ENCODE peak calls at places on chromosomes 13 and 19, in seven cellular contexts. One of them, this sample, is unnamed.

GRCh38 chr13:78609464-78610205 is 6.3 kb upstream of the POU4F1 start:
- DNase-seq in iris pigment epithelial cell: no peak
- DNase-seq in stimulated activated CD4-positive, alpha-beta T cell treated with anti-CD3 and anti-CD28 coated beads, Interleukin-2, amount 100 ng/mL, for 48 hours: no peak
- DNase-seq in fibroblast of mammary gland: no peak
- DNase-seq in mucosa of gallbladder: no peak
- DNase-seq in lung microvascular endothelial cell: no peak
- DNase-seq in CD4-positive, alpha-beta T cell: no peak
- DNase-seq in this sample: no peak

GRCh38 chr13:41352935-41353801 is 42.1 kb downstream of the NAA16 start:
- DNase-seq in stimulated activated CD4-positive, alpha-beta T cell treated with anti-CD3 and anti-CD28 coated beads, Interleukin-2, amount 100 ng/mL, for 48 hours: peak; percentile 37
- DNase-seq in lung microvascular endothelial cell: peak; percentile 72
- DNase-seq in mucosa of gallbladder: peak; percentile 35
- DNase-seq in CD4-positive, alpha-beta T cell: peak; percentile 52
- DNase-seq in iris pigment epithelial cell: peak; percentile 58
- DNase-seq in fibroblast of mammary gland: peak; percentile 67
- DNase-seq in this sample: peak; percentile 83

GRCh38 chr13:57865600-57866294 is 234.2 kb downstream of the PCDH17 start:
- DNase-seq in mucosa of gallbladder: no peak
- DNase-seq in iris pigment epithelial cell: no peak
- DNase-seq in stimulated activated CD4-positive, alpha-beta T cell treated with anti-CD3 and anti-CD28 coated beads, Interleukin-2, amount 100 ng/mL, for 48 hours: no peak
- DNase-seq in lung microvascular endothelial cell: no peak
- DNase-seq in fibroblast of mammary gland: no peak
- DNase-seq in CD4-positive, alpha-beta T cell: no peak
- DNase-seq in this sample: no peak

GRCh38 chr19:49855676-49856573 is 5.0 kb downstream of the PTOV1 start:
- DNase-seq in iris pigment epithelial cell: no peak
- DNase-seq in fibroblast of mammary gland: no peak
- DNase-seq in CD4-positive, alpha-beta T cell: no peak
- DNase-seq in lung microvascular endothelial cell: no peak
- DNase-seq in mucosa of gallbladder: no peak
- DNase-seq in stimulated activated CD4-positive, alpha-beta T cell treated with anti-CD3 and anti-CD28 coated beads, Interleukin-2, amount 100 ng/mL, for 48 hours: no peak
- DNase-seq in this sample: no peak

GRCh38 chr13:92727118-92727517 is 499.5 kb upstream of the GPC6 start:
- DNase-seq in stimulated activated CD4-positive, alpha-beta T cell treated with anti-CD3 and anti-CD28 coated beads, Interleukin-2, amount 100 ng/mL, for 48 hours: no peak
- DNase-seq in fibroblast of mammary gland: peak; percentile 5
- DNase-seq in mucosa of gallbladder: no peak
- DNase-seq in iris pigment epithelial cell: no peak
- DNase-seq in lung microvascular endothelial cell: no peak
- DNase-seq in CD4-positive, alpha-beta T cell: no peak
- DNase-seq in this sample: peak; percentile 59

GRCh38 chr13:20407759-20408158 is 117.9 kb downstream of the CRYL1 start:
- DNase-seq in fibroblast of mammary gland: no peak
- DNase-seq in iris pigment epithelial cell: no peak
- DNase-seq in CD4-positive, alpha-beta T cell: no peak
- DNase-seq in mucosa of gallbladder: no peak
- DNase-seq in stimulated activated CD4-positive, alpha-beta T cell treated with anti-CD3 and anti-CD28 coated beads, Interleukin-2, amount 100 ng/mL, for 48 hours: no peak
- DNase-seq in lung microvascular endothelial cell: no peak
- DNase-seq in this sample: no peak

GRCh38 chr13:46486270-46486669 is 66.7 kb upstream of the LRCH1 start:
- DNase-seq in stimulated activated CD4-positive, alpha-beta T cell treated with anti-CD3 and anti-CD28 coated beads, Interleukin-2, amount 100 ng/mL, for 48 hours: no peak
- DNase-seq in iris pigment epithelial cell: no peak
- DNase-seq in lung microvascular endothelial cell: no peak
- DNase-seq in mucosa of gallbladder: no peak
- DNase-seq in CD4-positive, alpha-beta T cell: no peak
- DNase-seq in fibroblast of mammary gland: peak; percentile 55
- DNase-seq in this sample: no peak

GRCh38 chr19:10009269-10009665 is 1.0 kb downstream of the COL5A3 start:
- DNase-seq in fibroblast of mammary gland: peak; percentile 90
- DNase-seq in stimulated activated CD4-positive, alpha-beta T cell treated with anti-CD3 and anti-CD28 coated beads, Interleukin-2, amount 100 ng/mL, for 48 hours: peak; percentile 32
- DNase-seq in iris pigment epithelial cell: peak; percentile 41
- DNase-seq in CD4-positive, alpha-beta T cell: peak; percentile 17
- DNase-seq in lung microvascular endothelial cell: peak; percentile 14
- DNase-seq in mucosa of gallbladder: peak; percentile 33
- DNase-seq in this sample: peak; percentile 90

GRCh38 chr13:76250211-76250610 is 614.1 kb downstream of the LMO7 start:
- DNase-seq in lung microvascular endothelial cell: no peak
- DNase-seq in iris pigment epithelial cell: no peak
- DNase-seq in fibroblast of mammary gland: no peak
- DNase-seq in CD4-positive, alpha-beta T cell: no peak
- DNase-seq in mucosa of gallbladder: no peak
- DNase-seq in stimulated activated CD4-positive, alpha-beta T cell treated with anti-CD3 and anti-CD28 coated beads, Interleukin-2, amount 100 ng/mL, for 48 hours: no peak
- DNase-seq in this sample: no peak

GRCh38 chr19:7833225-7834156 is 3.5 kb downstream of the EVI5L start:
- DNase-seq in fibroblast of mammary gland: peak; percentile 89
- DNase-seq in CD4-positive, alpha-beta T cell: no peak
- DNase-seq in lung microvascular endothelial cell: no peak
- DNase-seq in stimulated activated CD4-positive, alpha-beta T cell treated with anti-CD3 and anti-CD28 coated beads, Interleukin-2, amount 100 ng/mL, for 48 hours: no peak
- DNase-seq in mucosa of gallbladder: peak; percentile 83
- DNase-seq in iris pigment epithelial cell: peak; percentile 62
- DNase-seq in this sample: peak; percentile 80

GRCh38 chr19:14979498-14980255 is at the start of gene SLC1A6:
- DNase-seq in mucosa of gallbladder: no peak
- DNase-seq in CD4-positive, alpha-beta T cell: no peak
- DNase-seq in iris pigment epithelial cell: no peak
- DNase-seq in fibroblast of mammary gland: no peak
- DNase-seq in stimulated activated CD4-positive, alpha-beta T cell treated with anti-CD3 and anti-CD28 coated beads, Interleukin-2, amount 100 ng/mL, for 48 hours: no peak
- DNase-seq in lung microvascular endothelial cell: no peak
- DNase-seq in this sample: no peak

GRCh38 chr13:39556856-39557255 is 46.1 kb downstream of the LHFPL6 start:
- DNase-seq in fibroblast of mammary gland: no peak
- DNase-seq in lung microvascular endothelial cell: no peak
- DNase-seq in CD4-positive, alpha-beta T cell: no peak
- DNase-seq in mucosa of gallbladder: no peak
- DNase-seq in stimulated activated CD4-positive, alpha-beta T cell treated with anti-CD3 and anti-CD28 coated beads, Interleukin-2, amount 100 ng/mL, for 48 hours: no peak
- DNase-seq in iris pigment epithelial cell: no peak
- DNase-seq in this sample: no peak

GRCh38 chr13:76667551-76667950 is 218.7 kb downstream of the KCTD12 start:
- DNase-seq in CD4-positive, alpha-beta T cell: no peak
- DNase-seq in iris pigment epithelial cell: peak; percentile 83
- DNase-seq in stimulated activated CD4-positive, alpha-beta T cell treated with anti-CD3 and anti-CD28 coated beads, Interleukin-2, amount 100 ng/mL, for 48 hours: no peak
- DNase-seq in fibroblast of mammary gland: peak; percentile 74
- DNase-seq in mucosa of gallbladder: no peak
- DNase-seq in lung microvascular endothelial cell: peak; percentile 93
- DNase-seq in this sample: peak; percentile 79

GRCh38 chr13:73849292-73849691 is 284.9 kb downstream of the KLF12 start:
- DNase-seq in stimulated activated CD4-positive, alpha-beta T cell treated with anti-CD3 and anti-CD28 coated beads, Interleukin-2, amount 100 ng/mL, for 48 hours: no peak
- DNase-seq in CD4-positive, alpha-beta T cell: no peak
- DNase-seq in mucosa of gallbladder: no peak
- DNase-seq in lung microvascular endothelial cell: no peak
- DNase-seq in iris pigment epithelial cell: peak; percentile 66
- DNase-seq in fibroblast of mammary gland: peak; percentile 58
- DNase-seq in this sample: peak; percentile 44

GRCh38 chr13:75101997-75102720 is 379.8 kb downstream of the TBC1D4 start:
- DNase-seq in fibroblast of mammary gland: peak; percentile 56
- DNase-seq in iris pigment epithelial cell: peak; percentile 62
- DNase-seq in mucosa of gallbladder: no peak
- DNase-seq in stimulated activated CD4-positive, alpha-beta T cell treated with anti-CD3 and anti-CD28 coated beads, Interleukin-2, amount 100 ng/mL, for 48 hours: no peak
- DNase-seq in CD4-positive, alpha-beta T cell: no peak
- DNase-seq in lung microvascular endothelial cell: no peak
- DNase-seq in this sample: no peak

GRCh38 chr19:56105090-56105701 is 15.9 kb downstream of the ZNF787 start:
- DNase-seq in stimulated activated CD4-positive, alpha-beta T cell treated with anti-CD3 and anti-CD28 coated beads, Interleukin-2, amount 100 ng/mL, for 48 hours: no peak
- DNase-seq in mucosa of gallbladder: peak; percentile 77
- DNase-seq in iris pigment epithelial cell: peak; percentile 44
- DNase-seq in CD4-positive, alpha-beta T cell: peak; percentile 41
- DNase-seq in fibroblast of mammary gland: peak; percentile 74
- DNase-seq in lung microvascular endothelial cell: peak; percentile 89
- DNase-seq in this sample: peak; percentile 53

GRCh38 chr13:86282450-86282849 is 483.2 kb upstream of the SLITRK6 start:
- DNase-seq in mucosa of gallbladder: no peak
- DNase-seq in lung microvascular endothelial cell: no peak
- DNase-seq in fibroblast of mammary gland: no peak
- DNase-seq in iris pigment epithelial cell: peak; percentile 46
- DNase-seq in CD4-positive, alpha-beta T cell: no peak
- DNase-seq in stimulated activated CD4-positive, alpha-beta T cell treated with anti-CD3 and anti-CD28 coated beads, Interleukin-2, amount 100 ng/mL, for 48 hours: no peak
- DNase-seq in this sample: no peak

GRCh38 chr13:84574851-84575250 is 692.6 kb upstream of the SLITRK1 start:
- DNase-seq in lung microvascular endothelial cell: no peak
- DNase-seq in CD4-positive, alpha-beta T cell: no peak
- DNase-seq in mucosa of gallbladder: no peak
- DNase-seq in iris pigment epithelial cell: peak; percentile 22
- DNase-seq in stimulated activated CD4-positive, alpha-beta T cell treated with anti-CD3 and anti-CD28 coated beads, Interleukin-2, amount 100 ng/mL, for 48 hours: no peak
- DNase-seq in fibroblast of mammary gland: peak; percentile 33
- DNase-seq in this sample: no peak

GRCh38 chr13:79742923-79743322 is 262.0 kb downstream of the NDFIP2 start:
- DNase-seq in lung microvascular endothelial cell: no peak
- DNase-seq in CD4-positive, alpha-beta T cell: no peak
- DNase-seq in stimulated activated CD4-positive, alpha-beta T cell treated with anti-CD3 and anti-CD28 coated beads, Interleukin-2, amount 100 ng/mL, for 48 hours: no peak
- DNase-seq in mucosa of gallbladder: no peak
- DNase-seq in iris pigment epithelial cell: no peak
- DNase-seq in fibroblast of mammary gland: no peak
- DNase-seq in this sample: no peak

GRCh38 chr13:105598551-105598950 is 936.9 kb downstream of the EFNB2 start:
- DNase-seq in stimulated activated CD4-positive, alpha-beta T cell treated with anti-CD3 and anti-CD28 coated beads, Interleukin-2, amount 100 ng/mL, for 48 hours: no peak
- DNase-seq in fibroblast of mammary gland: peak; percentile 17
- DNase-seq in CD4-positive, alpha-beta T cell: no peak
- DNase-seq in iris pigment epithelial cell: peak; percentile 81
- DNase-seq in mucosa of gallbladder: no peak
- DNase-seq in lung microvascular endothelial cell: no peak
- DNase-seq in this sample: peak; percentile 3

GRCh38 chr13:76512676-76513277 is 373.4 kb downstream of the KCTD12 start:
- DNase-seq in lung microvascular endothelial cell: peak; percentile 96
- DNase-seq in CD4-positive, alpha-beta T cell: no peak
- DNase-seq in stimulated activated CD4-positive, alpha-beta T cell treated with anti-CD3 and anti-CD28 coated beads, Interleukin-2, amount 100 ng/mL, for 48 hours: no peak
- DNase-seq in iris pigment epithelial cell: peak; percentile 99
- DNase-seq in mucosa of gallbladder: no peak
- DNase-seq in fibroblast of mammary gland: peak; percentile 98
- DNase-seq in this sample: peak; percentile 92

GRCh38 chr19:11166281-11167142 is 10.9 kb upstream of the SPC24 start:
- DNase-seq in fibroblast of mammary gland: peak; percentile 69
- DNase-seq in stimulated activated CD4-positive, alpha-beta T cell treated with anti-CD3 and anti-CD28 coated beads, Interleukin-2, amount 100 ng/mL, for 48 hours: no peak
- DNase-seq in CD4-positive, alpha-beta T cell: no peak
- DNase-seq in mucosa of gallbladder: no peak
- DNase-seq in lung microvascular endothelial cell: no peak
- DNase-seq in iris pigment epithelial cell: no peak
- DNase-seq in this sample: peak; percentile 84

GRCh38 chr13:44762946-44763345 is 186.8 kb upstream of the TSC22D1 start:
- DNase-seq in mucosa of gallbladder: no peak
- DNase-seq in iris pigment epithelial cell: peak; percentile 36
- DNase-seq in fibroblast of mammary gland: peak; percentile 58
- DNase-seq in lung microvascular endothelial cell: no peak
- DNase-seq in stimulated activated CD4-positive, alpha-beta T cell treated with anti-CD3 and anti-CD28 coated beads, Interleukin-2, amount 100 ng/mL, for 48 hours: no peak
- DNase-seq in CD4-positive, alpha-beta T cell: no peak
- DNase-seq in this sample: no peak

GRCh38 chr13:24619302-24619701 is 60.9 kb upstream of the ATP12A start:
- DNase-seq in iris pigment epithelial cell: no peak
- DNase-seq in lung microvascular endothelial cell: no peak
- DNase-seq in stimulated activated CD4-positive, alpha-beta T cell treated with anti-CD3 and anti-CD28 coated beads, Interleukin-2, amount 100 ng/mL, for 48 hours: no peak
- DNase-seq in mucosa of gallbladder: no peak
- DNase-seq in CD4-positive, alpha-beta T cell: no peak
- DNase-seq in fibroblast of mammary gland: no peak
- DNase-seq in this sample: no peak

GRCh38 chr13:98365291-98365690 is 188.2 kb upstream of the RNF113B start:
- DNase-seq in lung microvascular endothelial cell: no peak
- DNase-seq in fibroblast of mammary gland: no peak
- DNase-seq in iris pigment epithelial cell: peak; percentile 43
- DNase-seq in mucosa of gallbladder: no peak
- DNase-seq in CD4-positive, alpha-beta T cell: no peak
- DNase-seq in stimulated activated CD4-positive, alpha-beta T cell treated with anti-CD3 and anti-CD28 coated beads, Interleukin-2, amount 100 ng/mL, for 48 hours: no peak
- DNase-seq in this sample: peak; percentile 34

GRCh38 chr13:79533781-79534400 is 52.9 kb downstream of the NDFIP2 start:
- DNase-seq in iris pigment epithelial cell: peak; percentile 48
- DNase-seq in lung microvascular endothelial cell: no peak
- DNase-seq in CD4-positive, alpha-beta T cell: no peak
- DNase-seq in fibroblast of mammary gland: peak; percentile 8
- DNase-seq in stimulated activated CD4-positive, alpha-beta T cell treated with anti-CD3 and anti-CD28 coated beads, Interleukin-2, amount 100 ng/mL, for 48 hours: no peak
- DNase-seq in mucosa of gallbladder: no peak
- DNase-seq in this sample: no peak

GRCh38 chr13:48909088-48909389 is 66.7 kb upstream of the FNDC3A start:
- DNase-seq in iris pigment epithelial cell: no peak
- DNase-seq in lung microvascular endothelial cell: no peak
- DNase-seq in CD4-positive, alpha-beta T cell: no peak
- DNase-seq in stimulated activated CD4-positive, alpha-beta T cell treated with anti-CD3 and anti-CD28 coated beads, Interleukin-2, amount 100 ng/mL, for 48 hours: no peak
- DNase-seq in mucosa of gallbladder: peak; percentile 44
- DNase-seq in fibroblast of mammary gland: no peak
- DNase-seq in this sample: no peak

GRCh38 chr13:110907951-110908898 is 6.6 kb downstream of the ANKRD10 start:
- DNase-seq in mucosa of gallbladder: peak; percentile 67
- DNase-seq in fibroblast of mammary gland: no peak
- DNase-seq in stimulated activated CD4-positive, alpha-beta T cell treated with anti-CD3 and anti-CD28 coated beads, Interleukin-2, amount 100 ng/mL, for 48 hours: no peak
- DNase-seq in CD4-positive, alpha-beta T cell: no peak
- DNase-seq in lung microvascular endothelial cell: peak; percentile 32
- DNase-seq in iris pigment epithelial cell: peak; percentile 51
- DNase-seq in this sample: no peak